ENCODE peak calls at places on chromosomes 5 and 9, in eight cellular contexts. S is uterus; K is brain microvascular endothelial cell; N is kidney tubule cell; P is suprapubic skin; Z is stimulated activated CD8-positive, alpha-beta memory T cell treated with anti-CD3 and anti-CD28 coated beads, Interleukin-15, amount 100 ng/mL, for 24 hours; Y is CD4-positive, alpha-beta T cell; O is activated CD4-positive, alpha-beta T cell treated with anti-CD3 and anti-CD28 coated beads, Interleukin-2, amount 50 U/mL, for 24 hours. M is an unnamed sample.
A peak's percentile ranks its signal among the peaks of the same experiment; 100 is the strongest.

GRCh38 chr9:126411225-126411947 is 84.8 kb downstream of the MVB12B start:
- DNase-seq in O (peak; percentile 31), Y (no peak), S (no peak), K (no peak), P (no peak), N (peak; percentile 60), Z (no peak), M (no peak)

GRCh38 chr5:41408676-41409443 is 101.5 kb downstream of the PLCXD3 start:
- DNase-seq in Z (no peak), O (no peak), Y (no peak), N (peak; percentile 44), K (no peak), P (no peak), S (no peak), M (no peak)

GRCh38 chr5:137914758-137915157 is 25.5 kb downstream of the PKD2L2 start:
- DNase-seq in Y (no peak), S (no peak), P (no peak), O (no peak), K (no peak), N (no peak), Z (no peak), M (no peak)

GRCh38 chr5:150590979-150591411 is 49.5 kb upstream of the SYNPO start:
- DNase-seq in O (no peak), Y (no peak), Z (no peak), P (peak; percentile 55), N (no peak), S (peak; percentile 49), K (no peak), M (no peak)

GRCh38 chr5:40486437-40487270 is 193.1 kb upstream of the PTGER4 start:
- DNase-seq in S (no peak), Z (no peak), Y (peak; percentile 9), O (peak; percentile 67), N (peak; percentile 46), K (no peak), P (no peak), M (peak; percentile 18)

GRCh38 chr9:131817627-131818026 is 77.8 kb upstream of the RAPGEF1 start:
- DNase-seq in N (no peak), O (no peak), S (no peak), K (no peak), Z (no peak), P (no peak), Y (no peak), M (no peak)

GRCh38 chr9:101465330-101465915 is 29.8 kb upstream of the ALDOB start:
- DNase-seq in Y (no peak), K (peak; percentile 53), Z (no peak), P (no peak), N (peak; percentile 60), S (peak; percentile 27), O (no peak), M (no peak)

GRCh38 chr5:590343-590742 is 21.8 kb upstream of the CEP72 start:
- DNase-seq in Z (no peak), S (no peak), Y (no peak), P (no peak), K (no peak), O (no peak), N (no peak), M (no peak)

GRCh38 chr9:80968611-80969010 is 720.7 kb downstream of the TLE1 start:
- DNase-seq in Y (no peak), S (no peak), O (no peak), P (no peak), K (peak; percentile 91), N (peak; percentile 84), Z (no peak), M (no peak)

GRCh38 chr5:117249086-117249815 is 674.6 kb upstream of the SEMA6A start:
- DNase-seq in S (no peak), Z (no peak), N (no peak), O (no peak), P (no peak), K (no peak), Y (no peak), M (no peak)

GRCh38 chr5:79984363-79984762 is 6.7 kb downstream of the MTX3 start:
- DNase-seq in Z (no peak), S (no peak), O (no peak), K (no peak), Y (no peak), P (no peak), N (no peak), M (no peak)

GRCh38 chr9:16521868-16522381 is 348.5 kb downstream of the BNC2 start:
- DNase-seq in Y (no peak), O (no peak), P (no peak), K (peak; percentile 40), N (peak; percentile 88), S (peak; percentile 62), Z (no peak), M (no peak)

GRCh38 chr9:107239474-107239873 is 43.6 kb upstream of the RAD23B start:
- DNase-seq in P (no peak), K (no peak), N (peak; percentile 22), O (no peak), Z (no peak), S (no peak), Y (no peak), M (no peak)

GRCh38 chr5:125578551-125578950 is 832.1 kb upstream of the ZNF608 start:
- DNase-seq in K (no peak), Z (no peak), S (no peak), Y (no peak), P (no peak), O (no peak), N (no peak), M (no peak)

GRCh38 chr5:9507974-9508373 is 37.9 kb downstream of the SEMA5A start:
- DNase-seq in O (no peak), Y (no peak), P (no peak), Z (no peak), S (no peak), K (peak; percentile 59), N (peak; percentile 28), M (no peak)

M was measured in T-helper 9 cell.